ENCODE peak calls at places on chromosome 3, in four cellular contexts. Z is IMR-90, T is H1, A is H9. L is an unnamed sample.

GRCh38 chr3:37967252-37967881 is 23.2 kb upstream of the VILL start:
- DNase-seq in T (peak), A (peak), Z (peak), L (peak)

GRCh38 chr3:12473503-12473902 is 10.8 kb upstream of the TSEN2 start:
- DNase-seq in Z (no peak), A (no peak), T (no peak), L (no peak)

GRCh38 chr3:133588784-133589465 is 15.4 kb downstream of the CDV3 start:
- DNase-seq in A (no peak), Z (no peak), T (no peak), L (no peak)

GRCh38 chr3:126606021-126606420 is 47.3 kb upstream of the C3orf22 start:
- DNase-seq in T (no peak), Z (no peak), A (no peak), L (no peak)

GRCh38 chr3:106161236-106161635 is 292.4 kb upstream of the CBLB start:
- DNase-seq in Z (no peak), T (no peak), A (no peak), L (peak)

GRCh38 chr3:72896996-72897757 is 9.3 kb downstream of the GXYLT2 start:
- DNase-seq in A (no peak), Z (peak), T (no peak), L (peak)

GRCh38 chr3:33219175-33219487 is 521 bp upstream of the SUSD5 start:
- DNase-seq in Z (no peak), T (no peak), A (no peak), L (no peak)

GRCh38 chr3:195870442-195870841 is 37.9 kb downstream of the TNK2 start:
- DNase-seq in Z (no peak), A (no peak), T (no peak), L (no peak)

GRCh38 chr3:52636673-52637072 is 49.0 kb downstream of the PBRM1 start:
- DNase-seq in Z (no peak), A (no peak), T (no peak), L (peak)

GRCh38 chr3:194325424-194326165 is 25.5 kb downstream of the CPN2 start:
- DNase-seq in Z (no peak), A (peak), T (no peak), L (peak)

GRCh38 chr3:20648294-20648693 is 462.3 kb upstream of the SGO1 start:
- DNase-seq in Z (peak), A (no peak), T (no peak), L (no peak)

GRCh38 chr3:139728414-139728813 is 50.6 kb upstream of the NMNAT3 start:
- DNase-seq in T (no peak), Z (no peak), A (no peak), L (no peak)

GRCh38 chr3:127531821-127532220 is 58.7 kb downstream of the TPRA1 start:
- DNase-seq in A (no peak), T (no peak), Z (no peak), L (no peak)

GRCh38 chr3:161599702-161600101 is 103.1 kb downstream of the OTOL1 start:
- DNase-seq in T (no peak), Z (no peak), A (no peak), L (no peak)

GRCh38 chr3:156711113-156711512 is 36.7 kb downstream of the TIPARP start:
- DNase-seq in A (no peak), Z (no peak), T (no peak), L (no peak)

GRCh38 chr3:151890721-151891141 is 17.3 kb downstream of the SUCNR1 start:
- DNase-seq in T (no peak), Z (no peak), A (no peak), L (no peak)

GRCh38 chr3:141878812-141879211 is 2.4 kb downstream of the ATP1B3 start:
- DNase-seq in T (no peak), A (no peak), Z (peak), L (no peak)

GRCh38 chr3:33722626-33723370 is 4.7 kb upstream of the CLASP2 start:
- DNase-seq in A (no peak), T (no peak), Z (peak), L (no peak)

GRCh38 chr3:141306922-141307321 is 61.4 kb upstream of the ZBTB38 start:
- DNase-seq in T (no peak), Z (no peak), A (no peak), L (no peak)

GRCh38 chr3:123383101-123384053 is 65.5 kb downstream of the ADCY5 start:
- DNase-seq in A (peak), T (peak), Z (peak), L (peak)

GRCh38 chr3:11558002-11558401 is 85.7 kb downstream of the VGLL4 start:
- DNase-seq in T (no peak), Z (peak), A (no peak), L (no peak)

GRCh38 chr3:50089603-50089945 is 855 bp downstream of the RBM5 start:
- DNase-seq in Z (peak), T (no peak), A (no peak), L (peak)

GRCh38 chr3:124121379-124122336 is 129.7 kb upstream of the ROPN1 start:
- DNase-seq in T (no peak), A (no peak), Z (no peak), L (no peak)

DNA sequence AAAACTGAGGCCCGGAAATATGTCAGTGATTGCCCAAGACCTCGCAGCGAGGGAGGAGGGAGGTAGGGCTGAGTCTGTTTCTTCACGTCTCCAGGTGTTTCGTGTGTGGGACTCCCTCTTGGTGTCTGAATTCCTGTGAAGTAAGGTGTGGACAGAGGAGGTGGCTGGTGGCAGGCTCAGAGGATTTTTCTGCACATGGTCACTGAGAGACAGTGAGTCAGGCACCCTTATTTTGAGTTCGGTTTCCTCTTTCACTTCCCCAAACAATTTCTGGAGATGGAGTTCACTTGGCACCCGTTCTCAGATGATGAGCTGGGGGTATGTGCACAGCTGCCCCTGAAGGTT is 46.3 kb upstream of the VPS8 start:
- DNase-seq in T (no peak), Z (peak), A (no peak), L (no peak)
- H3K56ac ChIP-seq in T (no peak), Z (no peak), A (no peak), L (no peak)

GRCh38 chr3:9278085-9278484 is 28.6 kb upstream of the SRGAP3 start:
- DNase-seq in A (no peak), T (no peak), Z (no peak), L (peak)

GRCh38 chr3:9280477-9281219 is 31.2 kb upstream of the SRGAP3 start:
- DNase-seq in A (no peak), Z (no peak), T (no peak), L (peak)

GRCh38 chr3:9279959-9280358 is 30.5 kb upstream of the SRGAP3 start:
- DNase-seq in T (no peak), A (no peak), Z (peak), L (peak)

GRCh38 chr3:9278498-9278897 is 29.1 kb upstream of the SRGAP3 start:
- DNase-seq in T (no peak), A (no peak), Z (no peak), L (peak)

GRCh38 chr3:9276761-9277370 is 27.4 kb upstream of the SRGAP3 start:
- DNase-seq in Z (no peak), T (no peak), A (no peak), L (no peak)
- H3K56ac ChIP-seq in Z (no peak), T (no peak), A (no peak), L (no peak)

DNA sequence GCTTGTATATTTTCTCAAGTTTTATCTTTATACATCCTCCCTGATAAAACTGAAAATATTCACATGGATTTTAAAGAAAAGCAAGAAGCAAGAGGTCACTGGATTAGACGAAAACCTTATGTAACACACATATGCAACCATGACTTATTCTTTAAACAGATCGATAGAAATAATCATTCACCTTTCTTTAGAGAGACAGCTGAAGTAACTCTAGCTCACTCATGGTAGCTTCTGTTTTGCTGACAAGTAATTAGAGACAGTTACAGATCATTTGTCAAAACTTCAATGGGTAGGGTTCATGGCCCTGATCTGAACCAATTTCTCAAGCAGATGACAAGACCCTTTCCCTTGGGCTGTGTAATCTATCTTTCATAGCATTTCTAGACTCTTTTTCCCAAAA is 74.6 kb downstream of the PLCH1 start:
- DNase-seq in Z (no peak), T (no peak), A (no peak), L (no peak)
- H3K56ac ChIP-seq in Z (no peak), T (no peak), A (no peak), L (no peak)

DNA sequence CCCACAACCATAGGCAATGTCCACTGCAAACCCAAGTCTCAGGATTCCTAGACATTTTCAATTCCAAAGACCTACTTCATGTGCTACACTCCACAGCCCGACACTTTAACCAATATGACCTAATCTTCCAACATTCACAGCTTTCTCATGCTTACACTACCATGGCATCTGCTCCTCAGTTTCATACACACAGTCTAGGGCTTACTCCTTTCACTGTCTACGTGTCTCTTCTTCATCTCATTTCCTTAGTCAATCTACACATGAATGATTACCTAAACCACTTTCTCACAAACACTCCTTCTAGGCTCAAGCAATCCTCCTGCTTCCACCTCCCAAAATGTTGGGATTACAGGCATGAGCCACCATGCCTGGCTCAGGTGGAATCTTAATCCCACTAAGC is 106.3 kb downstream of the STAG1 start:
- DNase-seq in Z (no peak), A (no peak), T (no peak), L (no peak)
- H3K56ac ChIP-seq in Z (no peak), A (no peak), T (no peak), L (no peak)

DNA sequence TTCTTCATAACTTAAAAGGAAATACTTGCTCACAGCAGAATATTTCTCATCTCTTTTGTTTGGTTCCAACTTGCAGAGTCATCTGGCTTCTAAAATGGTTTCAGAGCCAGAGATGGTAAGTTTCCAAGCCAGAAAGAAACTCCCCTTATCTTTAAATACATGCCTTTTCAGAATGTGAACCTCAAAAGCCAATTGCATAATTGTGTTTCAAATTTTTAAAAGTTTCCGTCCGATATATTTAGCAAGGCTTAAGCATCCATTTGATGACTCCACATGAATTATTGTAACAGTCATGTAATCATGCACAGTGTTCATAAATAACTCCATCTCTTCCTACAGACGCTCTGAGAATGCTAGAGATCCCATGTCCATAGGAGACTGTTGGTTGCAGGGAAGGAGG is 40.6 kb upstream of the C3orf80 start:
- DNase-seq in T (no peak), Z (peak), A (no peak), L (no peak)
- H3K56ac ChIP-seq in T (no peak), Z (no peak), A (no peak), L (no peak)